ENCODE peak calls at places on chromosomes 2 and 18, in seven cellular contexts. One of them, this sample, is unnamed.

GRCh38 chr2:127091886-127092285 is 15.1 kb downstream of the BIN1 start:
- DNase-seq in fibroblast of lung: no peak
- DNase-seq in neural progenitor cell: no peak
- DNase-seq in brain microvascular endothelial cell: no peak
- DNase-seq in CD4-positive, CD25-positive, alpha-beta regulatory T cell: no peak
- DNase-seq in tibial nerve: no peak
- DNase-seq in transverse colon: no peak
- DNase-seq in this sample: no peak

GRCh38 chr2:9336534-9337354 is 86.6 kb downstream of the ITGB1BP1 start:
- DNase-seq in fibroblast of lung: peak; percentile 90
- DNase-seq in neural progenitor cell: no peak
- DNase-seq in brain microvascular endothelial cell: peak; percentile 98
- DNase-seq in CD4-positive, CD25-positive, alpha-beta regulatory T cell: no peak
- DNase-seq in tibial nerve: no peak
- DNase-seq in transverse colon: peak; percentile 89
- DNase-seq in this sample: no peak

GRCh38 chr2:159933727-159934049 is 128.7 kb downstream of the PLA2R1 start:
- DNase-seq in fibroblast of lung: no peak
- DNase-seq in neural progenitor cell: no peak
- DNase-seq in brain microvascular endothelial cell: no peak
- DNase-seq in CD4-positive, CD25-positive, alpha-beta regulatory T cell: no peak
- DNase-seq in tibial nerve: no peak
- DNase-seq in transverse colon: no peak
- DNase-seq in this sample: no peak

GRCh38 chr18:13266208-13267100 is 47.9 kb downstream of the LDLRAD4 start:
- DNase-seq in fibroblast of lung: no peak
- DNase-seq in neural progenitor cell: no peak
- DNase-seq in brain microvascular endothelial cell: no peak
- DNase-seq in CD4-positive, CD25-positive, alpha-beta regulatory T cell: no peak
- DNase-seq in tibial nerve: no peak
- DNase-seq in transverse colon: no peak
- DNase-seq in this sample: no peak

GRCh38 chr18:22322251-22322691 is 95.4 kb downstream of the CTAGE1 start:
- DNase-seq in fibroblast of lung: no peak
- DNase-seq in neural progenitor cell: no peak
- DNase-seq in brain microvascular endothelial cell: no peak
- DNase-seq in CD4-positive, CD25-positive, alpha-beta regulatory T cell: no peak
- DNase-seq in tibial nerve: no peak
- DNase-seq in transverse colon: no peak
- DNase-seq in this sample: no peak

GRCh38 chr18:79517322-79517721 is 121.6 kb downstream of the NFATC1 start:
- DNase-seq in fibroblast of lung: no peak
- DNase-seq in neural progenitor cell: no peak
- DNase-seq in brain microvascular endothelial cell: no peak
- DNase-seq in CD4-positive, CD25-positive, alpha-beta regulatory T cell: no peak
- DNase-seq in tibial nerve: no peak
- DNase-seq in transverse colon: no peak
- DNase-seq in this sample: no peak

GRCh38 chr2:12498703-12499102 is 218.0 kb upstream of the TRIB2 start:
- DNase-seq in fibroblast of lung: peak; percentile 59
- DNase-seq in neural progenitor cell: no peak
- DNase-seq in brain microvascular endothelial cell: peak; percentile 27
- DNase-seq in CD4-positive, CD25-positive, alpha-beta regulatory T cell: no peak
- DNase-seq in tibial nerve: no peak
- DNase-seq in transverse colon: no peak
- DNase-seq in this sample: no peak

GRCh38 chr18:79485788-79486355 is 90.1 kb downstream of the NFATC1 start:
- DNase-seq in fibroblast of lung: peak; percentile 94
- DNase-seq in neural progenitor cell: no peak
- DNase-seq in brain microvascular endothelial cell: peak; percentile 86
- DNase-seq in CD4-positive, CD25-positive, alpha-beta regulatory T cell: no peak
- DNase-seq in tibial nerve: no peak
- DNase-seq in transverse colon: no peak
- DNase-seq in this sample: no peak

GRCh38 chr18:44654555-44654954 is 26.1 kb upstream of the SETBP1 start:
- DNase-seq in fibroblast of lung: peak; percentile 93
- DNase-seq in neural progenitor cell: no peak
- DNase-seq in brain microvascular endothelial cell: peak; percentile 89
- DNase-seq in CD4-positive, CD25-positive, alpha-beta regulatory T cell: no peak
- DNase-seq in tibial nerve: no peak
- DNase-seq in transverse colon: no peak
- DNase-seq in this sample: no peak

GRCh38 chr2:28748176-28748575 is 3.5 kb upstream of the PPP1CB start:
- DNase-seq in fibroblast of lung: no peak
- DNase-seq in neural progenitor cell: no peak
- DNase-seq in brain microvascular endothelial cell: no peak
- DNase-seq in CD4-positive, CD25-positive, alpha-beta regulatory T cell: no peak
- DNase-seq in tibial nerve: no peak
- DNase-seq in transverse colon: no peak
- DNase-seq in this sample: no peak

GRCh38 chr18:21703241-21703820 is 1.2 kb downstream of the ABHD3 start:
- DNase-seq in fibroblast of lung: peak; percentile 1
- DNase-seq in neural progenitor cell: no peak
- DNase-seq in brain microvascular endothelial cell: no peak
- DNase-seq in CD4-positive, CD25-positive, alpha-beta regulatory T cell: peak; percentile 20
- DNase-seq in tibial nerve: no peak
- DNase-seq in transverse colon: peak; percentile 71
- DNase-seq in this sample: no peak

GRCh38 chr2:191298306-191298705 is 53.1 kb downstream of the MYO1B start:
- DNase-seq in fibroblast of lung: peak; percentile 83
- DNase-seq in neural progenitor cell: no peak
- DNase-seq in brain microvascular endothelial cell: peak; percentile 50
- DNase-seq in CD4-positive, CD25-positive, alpha-beta regulatory T cell: no peak
- DNase-seq in tibial nerve: no peak
- DNase-seq in transverse colon: no peak
- DNase-seq in this sample: no peak

GRCh38 chr2:33001823-33002222 is 55.1 kb downstream of the LTBP1 start:
- DNase-seq in fibroblast of lung: no peak
- DNase-seq in neural progenitor cell: no peak
- DNase-seq in brain microvascular endothelial cell: no peak
- DNase-seq in CD4-positive, CD25-positive, alpha-beta regulatory T cell: no peak
- DNase-seq in tibial nerve: no peak
- DNase-seq in transverse colon: no peak
- DNase-seq in this sample: no peak

GRCh38 chr2:147288131-147288530 is 556.7 kb upstream of the ACVR2A start:
- DNase-seq in fibroblast of lung: no peak
- DNase-seq in neural progenitor cell: no peak
- DNase-seq in brain microvascular endothelial cell: no peak
- DNase-seq in CD4-positive, CD25-positive, alpha-beta regulatory T cell: no peak
- DNase-seq in tibial nerve: no peak
- DNase-seq in transverse colon: no peak
- DNase-seq in this sample: no peak

GRCh38 chr18:45386256-45386655 is 229.0 kb upstream of the SLC14A2 start:
- DNase-seq in fibroblast of lung: peak; percentile 47
- DNase-seq in neural progenitor cell: peak; percentile 81
- DNase-seq in brain microvascular endothelial cell: peak; percentile 7
- DNase-seq in CD4-positive, CD25-positive, alpha-beta regulatory T cell: no peak
- DNase-seq in tibial nerve: no peak
- DNase-seq in transverse colon: peak; percentile 24
- DNase-seq in this sample: no peak

GRCh38 chr2:10504994-10505820 is 57.1 kb upstream of the ODC1 start:
- DNase-seq in fibroblast of lung: no peak
- DNase-seq in neural progenitor cell: no peak
- DNase-seq in brain microvascular endothelial cell: no peak
- DNase-seq in CD4-positive, CD25-positive, alpha-beta regulatory T cell: no peak
- DNase-seq in tibial nerve: no peak
- DNase-seq in transverse colon: no peak
- DNase-seq in this sample: no peak

DNA sequence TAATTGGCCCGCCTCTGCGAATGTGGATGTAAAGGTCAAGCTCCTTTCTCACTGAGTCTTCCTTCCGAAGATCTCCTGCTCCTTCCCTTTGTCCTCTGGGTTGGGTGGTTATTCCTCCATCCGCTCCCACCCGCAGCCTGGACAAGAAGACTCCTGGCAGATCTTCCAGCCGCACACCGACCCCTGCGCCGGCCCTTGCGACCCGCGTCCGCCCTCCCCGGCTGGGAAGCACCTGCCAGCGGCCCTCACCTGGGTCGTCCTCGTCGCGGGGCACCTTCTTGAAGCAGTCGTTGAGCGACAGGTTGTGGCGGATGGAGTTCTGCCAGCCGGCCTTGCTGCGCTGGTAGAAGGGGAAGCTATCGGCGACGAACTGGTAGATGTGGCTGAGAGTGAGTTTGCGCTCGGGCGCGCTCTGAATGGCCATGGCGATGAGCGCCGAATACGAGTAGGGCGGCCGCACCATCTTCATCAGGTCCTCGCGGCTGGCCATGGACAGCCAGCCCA is 794 bp downstream of the FOXI3 start:
- DNase-seq in fibroblast of lung: no peak
- DNase-seq in neural progenitor cell: no peak
- DNase-seq in brain microvascular endothelial cell: no peak
- DNase-seq in CD4-positive, CD25-positive, alpha-beta regulatory T cell: no peak
- DNase-seq in tibial nerve: no peak
- DNase-seq in transverse colon: no peak
- DNase-seq in this sample: no peak
- H3K27me3 ChIP-seq in fibroblast of lung: peaks cover 20% of the 10 kb centered on the region
- H3K27me3 ChIP-seq in neural progenitor cell: peaks cover 53% of the 10 kb centered on the region
- H3K27me3 ChIP-seq in brain microvascular endothelial cell: peaks cover 37% of the 10 kb centered on the region
- H3K27me3 ChIP-seq in CD4-positive, CD25-positive, alpha-beta regulatory T cell: peaks cover 41% of the 10 kb centered on the region
- H3K27me3 ChIP-seq in tibial nerve: peaks cover 4% of the 10 kb centered on the region
- H3K27me3 ChIP-seq in transverse colon: peaks cover 96% of the 10 kb centered on the region
- H3K27me3 ChIP-seq in this sample: peaks cover 15% of the 10 kb centered on the region

DNA sequence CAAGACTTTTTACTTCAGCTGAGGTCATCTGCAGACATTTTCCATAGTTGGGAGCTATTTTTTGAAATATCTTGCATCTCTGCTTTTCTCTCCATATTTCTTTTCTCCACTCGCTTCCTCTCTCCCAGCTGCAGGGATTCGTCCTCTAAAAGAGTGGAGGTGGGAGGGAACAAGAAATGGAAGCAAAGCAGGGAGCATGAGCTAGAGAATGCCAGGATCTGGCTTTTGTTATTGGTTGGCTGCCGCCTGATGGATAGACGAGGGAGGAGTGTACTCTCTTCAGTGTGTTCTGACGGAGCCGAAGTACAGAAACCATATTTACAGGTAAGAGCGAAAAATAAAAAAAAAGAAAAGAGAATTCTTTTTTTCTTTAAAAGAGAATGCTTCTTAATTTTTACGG is at the start of gene CSRNP3:
- DNase-seq in fibroblast of lung: peak; percentile 92
- DNase-seq in neural progenitor cell: peak; percentile 89
- DNase-seq in brain microvascular endothelial cell: peak; percentile 90
- DNase-seq in CD4-positive, CD25-positive, alpha-beta regulatory T cell: no peak
- DNase-seq in tibial nerve: peak; percentile 19
- DNase-seq in transverse colon: peak; percentile 59
- DNase-seq in this sample: no peak
- H3K4me3 ChIP-seq in fibroblast of lung: peak within 1 kb of the TSS; percentile 91
- H3K4me3 ChIP-seq in neural progenitor cell: peak within 1 kb of the TSS; percentile 78
- H3K4me3 ChIP-seq in brain microvascular endothelial cell: peak within 1 kb of the TSS; percentile 67
- H3K4me3 ChIP-seq in CD4-positive, CD25-positive, alpha-beta regulatory T cell: no peak within 1 kb of the TSS
- H3K4me3 ChIP-seq in tibial nerve: peak within 1 kb of the TSS; percentile 30
- H3K4me3 ChIP-seq in transverse colon: peak within 1 kb of the TSS; percentile 45
- H3K4me3 ChIP-seq in this sample: peak within 1 kb of the TSS; percentile 49

GRCh38 chr2:60834270-60834717 is 47.1 kb upstream of the REL start:
- DNase-seq in fibroblast of lung: no peak
- DNase-seq in neural progenitor cell: peak; percentile 38
- DNase-seq in brain microvascular endothelial cell: no peak
- DNase-seq in CD4-positive, CD25-positive, alpha-beta regulatory T cell: no peak
- DNase-seq in tibial nerve: no peak
- DNase-seq in transverse colon: no peak
- DNase-seq in this sample: no peak
- H3K27me3 ChIP-seq in fibroblast of lung: peaks cover 11% of the 10 kb centered on the region
- H3K27me3 ChIP-seq in neural progenitor cell: peaks cover 42% of the 10 kb centered on the region
- H3K27me3 ChIP-seq in brain microvascular endothelial cell: no peaks in the 10 kb centered on the region
- H3K27me3 ChIP-seq in CD4-positive, CD25-positive, alpha-beta regulatory T cell: no peaks in the 10 kb centered on the region
- H3K27me3 ChIP-seq in tibial nerve: no peaks in the 10 kb centered on the region
- H3K27me3 ChIP-seq in transverse colon: no peaks in the 10 kb centered on the region
- H3K27me3 ChIP-seq in this sample: no peaks in the 10 kb centered on the region

GRCh38 chr2:200411831-200412230 is 98.0 kb downstream of the KCTD18 start:
- DNase-seq in fibroblast of lung: peak; percentile 56
- DNase-seq in neural progenitor cell: no peak
- DNase-seq in brain microvascular endothelial cell: peak; percentile 13
- DNase-seq in CD4-positive, CD25-positive, alpha-beta regulatory T cell: no peak
- DNase-seq in tibial nerve: no peak
- DNase-seq in transverse colon: no peak
- DNase-seq in this sample: no peak

GRCh38 chr2:200406379-200406778 is 99.9 kb downstream of the SPATS2L start:
- DNase-seq in fibroblast of lung: peak; percentile 47
- DNase-seq in neural progenitor cell: no peak
- DNase-seq in brain microvascular endothelial cell: no peak
- DNase-seq in CD4-positive, CD25-positive, alpha-beta regulatory T cell: no peak
- DNase-seq in tibial nerve: no peak
- DNase-seq in transverse colon: no peak
- DNase-seq in this sample: no peak

GRCh38 chr2:200404615-200405014 is 98.1 kb downstream of the SPATS2L start:
- DNase-seq in fibroblast of lung: no peak
- DNase-seq in neural progenitor cell: no peak
- DNase-seq in brain microvascular endothelial cell: no peak
- DNase-seq in CD4-positive, CD25-positive, alpha-beta regulatory T cell: no peak
- DNase-seq in tibial nerve: no peak
- DNase-seq in transverse colon: no peak
- DNase-seq in this sample: no peak

GRCh38 chr2:200405599-200406298 is 99.3 kb downstream of the SPATS2L start:
- DNase-seq in fibroblast of lung: peak; percentile 96
- DNase-seq in neural progenitor cell: no peak
- DNase-seq in brain microvascular endothelial cell: peak; percentile 83
- DNase-seq in CD4-positive, CD25-positive, alpha-beta regulatory T cell: no peak
- DNase-seq in tibial nerve: no peak
- DNase-seq in transverse colon: peak; percentile 21
- DNase-seq in this sample: no peak

DNA sequence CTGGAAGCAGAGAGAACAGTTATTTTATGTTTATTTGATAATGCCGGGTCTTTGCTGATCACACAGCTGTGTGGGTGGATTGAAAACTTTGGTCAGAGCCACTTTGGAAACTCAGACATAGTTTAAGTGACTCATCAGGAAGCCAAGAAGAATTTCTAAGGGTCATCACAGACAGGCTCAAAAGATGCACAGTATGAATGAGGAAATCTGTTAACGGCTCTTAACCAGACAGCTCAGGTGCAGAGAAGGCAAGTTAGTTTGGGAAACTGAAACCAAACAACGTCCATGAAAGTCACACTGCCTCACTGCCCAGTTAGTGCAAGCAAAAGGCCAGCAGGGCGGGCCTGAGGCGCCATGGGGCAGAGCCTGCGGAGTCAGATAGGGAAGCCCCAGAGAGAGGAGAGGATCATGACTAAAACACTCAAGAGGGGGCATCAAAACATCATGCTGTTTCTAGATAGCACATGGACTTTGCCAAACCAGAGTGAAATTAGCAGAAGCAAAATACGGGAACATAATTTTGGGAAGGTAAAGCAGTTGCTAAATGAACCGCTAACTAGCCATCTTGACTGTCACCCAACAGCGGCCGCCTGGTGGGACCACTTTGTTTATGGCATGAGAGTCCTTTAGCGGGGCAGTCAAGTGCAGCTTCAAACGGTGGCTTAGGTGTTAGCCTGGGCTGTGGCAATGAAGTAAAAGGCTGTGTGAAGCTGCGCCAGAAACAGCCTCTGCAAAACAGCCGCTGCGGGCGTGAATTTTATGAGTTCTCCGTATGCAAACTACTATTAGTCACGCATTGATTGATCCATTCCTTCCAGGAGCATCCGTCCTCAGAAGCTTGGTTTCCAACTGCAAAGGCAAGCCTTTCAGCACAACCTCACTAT is 101.2 kb downstream of the KCTD18 start:
- DNase-seq in fibroblast of lung: peak; percentile 97
- DNase-seq in neural progenitor cell: no peak
- DNase-seq in brain microvascular endothelial cell: peak; percentile 90
- DNase-seq in CD4-positive, CD25-positive, alpha-beta regulatory T cell: no peak
- DNase-seq in tibial nerve: no peak
- DNase-seq in transverse colon: peak; percentile 47
- DNase-seq in this sample: no peak
- H3K4me3 ChIP-seq in fibroblast of lung: no peak overlapping the region
- H3K4me3 ChIP-seq in neural progenitor cell: no peak overlapping the region
- H3K4me3 ChIP-seq in brain microvascular endothelial cell: peak overlapping the region; percentile 18
- H3K4me3 ChIP-seq in CD4-positive, CD25-positive, alpha-beta regulatory T cell: no peak overlapping the region
- H3K4me3 ChIP-seq in tibial nerve: no peak overlapping the region
- H3K4me3 ChIP-seq in transverse colon: no peak overlapping the region
- H3K4me3 ChIP-seq in this sample: no peak overlapping the region

GRCh38 chr2:120550893-120551446 is 184.7 kb upstream of the GLI2 start:
- DNase-seq in fibroblast of lung: no peak
- DNase-seq in neural progenitor cell: no peak
- DNase-seq in brain microvascular endothelial cell: no peak
- DNase-seq in CD4-positive, CD25-positive, alpha-beta regulatory T cell: no peak
- DNase-seq in tibial nerve: no peak
- DNase-seq in transverse colon: no peak
- DNase-seq in this sample: no peak
- H3K27me3 ChIP-seq in fibroblast of lung: peaks cover 25% of the 10 kb centered on the region
- H3K27me3 ChIP-seq in neural progenitor cell: peaks cover 64% of the 10 kb centered on the region
- H3K27me3 ChIP-seq in brain microvascular endothelial cell: no peaks in the 10 kb centered on the region
- H3K27me3 ChIP-seq in CD4-positive, CD25-positive, alpha-beta regulatory T cell: no peaks in the 10 kb centered on the region
- H3K27me3 ChIP-seq in tibial nerve: no peaks in the 10 kb centered on the region
- H3K27me3 ChIP-seq in transverse colon: no peaks in the 10 kb centered on the region
- H3K27me3 ChIP-seq in this sample: no peaks in the 10 kb centered on the region

This sample was measured in esophagus squamous epithelium.